ENCODE peak calls at places on chromosomes 13 and 19, in eight cellular contexts. L is anterior cingulate cortex; U is ACHN; Y is dorsolateral prefrontal cortex; F is nephron progenitor cell; X is GM03348; H is mesothelial cell of epicardium; I is stimulated activated naive CD4-positive, alpha-beta T cell. T is an unnamed sample.

GRCh38 chr13:36840718-36841250 is 21.8 kb downstream of the RFXAP start:
- DNase-seq in L (no peak), U (no peak), Y (no peak), F (no peak), X (no peak), H (no peak), I (no peak), T (no peak)

GRCh38 chr19:16022681-16023557 is 53.4 kb upstream of the TPM4 start:
- DNase-seq in L (no peak), U (no peak), Y (no peak), F (no peak), X (no peak), H (no peak), I (no peak), T (no peak)

GRCh38 chr19:40674291-40674690 is 16.2 kb downstream of the NUMBL start:
- DNase-seq in L (no peak), U (no peak), Y (no peak), F (no peak), X (no peak), H (no peak), I (no peak), T (no peak)

GRCh38 chr13:50085063-50085462 is 69.8 kb downstream of the KCNRG start:
- DNase-seq in L (no peak), U (peak), Y (no peak), F (peak), X (peak), H (no peak), I (peak), T (no peak)

GRCh38 chr13:68713394-68713793 is 1394.2 kb upstream of the ATXN8OS start:
- DNase-seq in L (no peak), U (no peak), Y (no peak), F (no peak), X (no peak), H (no peak), I (no peak), T (no peak)

GRCh38 chr13:40665061-40665753 is 1.2 kb downstream of the FOXO1 start:
- DNase-seq in L (no peak), U (peak), Y (peak), F (peak), X (peak), H (no peak), I (peak), T (no peak)

GRCh38 chr13:103187621-103188020 is 121.4 kb upstream of the SLC10A2 start:
- DNase-seq in L (no peak), U (no peak), Y (no peak), F (no peak), X (no peak), H (no peak), I (no peak), T (no peak)

GRCh38 chr19:49761625-49762311 is 1.3 kb downstream of the TSKS start:
- DNase-seq in L (no peak), U (no peak), Y (no peak), F (no peak), X (peak), H (no peak), I (no peak), T (no peak)

GRCh38 chr19:52188822-52189744 is 769 bp upstream of the PPP2R1A start:
- DNase-seq in L (peak), U (no peak), Y (no peak), F (peak), X (peak), H (peak), I (no peak), T (no peak)

GRCh38 chr13:110640591-110641029 is 25.3 kb downstream of the NAXD start:
- DNase-seq in L (no peak), U (no peak), Y (peak), F (peak), X (no peak), H (no peak), I (no peak), T (no peak)

GRCh38 chr13:98252931-98253470 is 75.9 kb upstream of the RNF113B start:
- DNase-seq in L (no peak), U (peak), Y (no peak), F (no peak), X (peak), H (no peak), I (no peak), T (peak)

GRCh38 chr19:3389876-3390361 is 23.5 kb downstream of the NFIC start:
- DNase-seq in L (no peak), U (no peak), Y (no peak), F (peak), X (no peak), H (no peak), I (no peak), T (no peak)

GRCh38 chr19:2271516-2272103 is 10.4 kb downstream of the PEAK3 start:
- DNase-seq in L (no peak), U (peak), Y (no peak), F (no peak), X (peak), H (no peak), I (peak), T (no peak)

GRCh38 chr19:51097166-51097736 is 11.0 kb downstream of the CTU1 start:
- DNase-seq in L (peak), U (peak), Y (peak), F (peak), X (peak), H (peak), I (peak), T (peak)

GRCh38 chr19:13984875-13985741 is 21.0 kb downstream of the RFX1 start:
- DNase-seq in L (no peak), U (no peak), Y (no peak), F (no peak), X (no peak), H (no peak), I (no peak), T (no peak)

GRCh38 chr19:54030895-54031586 is 32.7 kb downstream of the VSTM1 start:
- DNase-seq in L (no peak), U (no peak), Y (no peak), F (no peak), X (no peak), H (no peak), I (no peak), T (no peak)

GRCh38 chr19:37506387-37507166 is at the start of gene ZNF793:
- DNase-seq in L (peak), U (no peak), Y (peak), F (peak), X (peak), H (peak), I (peak), T (peak)

GRCh38 chr19:4267101-4267900 is 11.8 kb upstream of the SHD start:
- DNase-seq in L (no peak), U (peak), Y (peak), F (peak), X (peak), H (no peak), I (peak), T (no peak)

GRCh38 chr13:74987124-74987690 is 494.8 kb downstream of the TBC1D4 start:
- DNase-seq in L (no peak), U (no peak), Y (no peak), F (no peak), X (no peak), H (no peak), I (no peak), T (no peak)

GRCh38 chr13:62014299-62014698 is 598.6 kb upstream of the PCDH20 start:
- DNase-seq in L (no peak), U (peak), Y (no peak), F (no peak), X (peak), H (no peak), I (no peak), T (no peak)

GRCh38 chr13:105202384-105202783 is 1333.1 kb downstream of the EFNB2 start:
- DNase-seq in L (no peak), U (peak), Y (no peak), F (peak), X (no peak), H (no peak), I (no peak), T (peak)

GRCh38 chr19:2969104-2969504 is 8.3 kb upstream of the TLE6 start:
- DNase-seq in L (no peak), U (no peak), Y (peak), F (no peak), X (no peak), H (peak), I (no peak), T (no peak)